ENCODE peak calls at places on chromosomes 12 and 14, in seven cellular contexts. O, E, H, Y, P, S and F are unnamed samples.
A peak's percentile ranks its signal among the peaks of the same experiment; 100 is the strongest.

GRCh38 chr14:105411985-105412767 is 7.5 kb upstream of the MTA1 start:
- DNase-seq in P (peak; percentile 48), Y (no peak), S (no peak), H (no peak), E (no peak), O (no peak), F (no peak)

GRCh38 chr14:35964736-35965135 is 138.6 kb downstream of the BRMS1L start:
- DNase-seq in O (peak; percentile 44), H (no peak), P (no peak), E (no peak), Y (no peak), S (no peak), F (no peak)

GRCh38 chr14:105852378-105853088 is 326.1 kb downstream of the TMEM121 start:
- DNase-seq in S (no peak), E (no peak), O (no peak), Y (no peak), P (peak; percentile 47), H (no peak), F (no peak)

GRCh38 chr12:72330291-72330690 is 58.1 kb downstream of the TRHDE start:
- DNase-seq in O (peak; percentile 45), E (no peak), S (no peak), P (no peak), Y (no peak), H (no peak), F (no peak)

GRCh38 chr12:90010089-90010488 is 301.5 kb upstream of the ATP2B1 start:
- DNase-seq in Y (no peak), H (no peak), O (peak; percentile 13), P (no peak), S (no peak), E (no peak), F (no peak)

GRCh38 chr14:54003064-54003463 is 46.4 kb upstream of the BMP4 start:
- DNase-seq in H (no peak), O (no peak), P (no peak), S (peak; percentile 28), Y (no peak), E (no peak), F (no peak)

GRCh38 chr12:124842800-124843510 is 20.7 kb downstream of the SCARB1 start:
- DNase-seq in E (no peak), O (no peak), S (no peak), Y (no peak), P (no peak), H (no peak), F (no peak)

GRCh38 chr14:55126932-55127490 is 2.0 kb upstream of the LGALS3 start:
- DNase-seq in S (no peak), O (no peak), P (no peak), E (no peak), H (no peak), Y (no peak), F (no peak)

GRCh38 chr12:94157891-94158495 is 9.6 kb downstream of the PLXNC1 start:
- DNase-seq in H (peak; percentile 59), E (no peak), S (no peak), Y (no peak), O (no peak), P (no peak), F (no peak)
- TF ChIP-seq REST in H (peak; percentile 13), E (no peak), S (no peak), Y (no peak), O (no peak), P (no peak), F (no peak)

GRCh38 chr12:27894309-27894708 is 78.2 kb downstream of the PTHLH start:
- DNase-seq in S (no peak), E (no peak), H (no peak), O (no peak), P (no peak), Y (no peak), F (no peak)
- H3K36me3 ChIP-seq in S (no peaks in the 10 kb centered on the region), E (no peaks in the 10 kb centered on the region), H (no peaks in the 10 kb centered on the region), O (no peaks in the 10 kb centered on the region), P (no peaks in the 10 kb centered on the region), Y (no peaks in the 10 kb centered on the region), F (no peaks in the 10 kb centered on the region)

GRCh38 chr12:57296291-57296690 is 45.3 kb upstream of the STAC3 start:
- DNase-seq in E (no peak), H (no peak), Y (no peak), O (no peak), S (no peak), P (no peak), F (no peak)
- H3K4me3 ChIP-seq in E (no peak overlapping the region), H (no peak overlapping the region), Y (no peak overlapping the region), O (no peak overlapping the region), S (no peak overlapping the region), P (no peak overlapping the region), F (no peak overlapping the region)

GRCh38 chr12:127078577-127079350 is 1188.2 kb upstream of the TMEM132C start:
- DNase-seq in O (no peak), E (no peak), Y (no peak), H (no peak), S (no peak), P (no peak), F (no peak)

GRCh38 chr12:127079636-127080035 is 1187.3 kb upstream of the TMEM132C start:
- DNase-seq in S (no peak), P (no peak), O (no peak), H (no peak), E (no peak), Y (no peak), F (no peak)

GRCh38 chr12:127077262-127078045 is 1189.5 kb upstream of the TMEM132C start:
- DNase-seq in S (no peak), H (no peak), Y (no peak), E (no peak), O (no peak), P (no peak), F (no peak)

GRCh38 chr12:127081058-127081457 is 1185.9 kb upstream of the TMEM132C start:
- DNase-seq in S (no peak), O (no peak), Y (no peak), H (no peak), E (no peak), P (no peak), F (no peak)

DNA sequence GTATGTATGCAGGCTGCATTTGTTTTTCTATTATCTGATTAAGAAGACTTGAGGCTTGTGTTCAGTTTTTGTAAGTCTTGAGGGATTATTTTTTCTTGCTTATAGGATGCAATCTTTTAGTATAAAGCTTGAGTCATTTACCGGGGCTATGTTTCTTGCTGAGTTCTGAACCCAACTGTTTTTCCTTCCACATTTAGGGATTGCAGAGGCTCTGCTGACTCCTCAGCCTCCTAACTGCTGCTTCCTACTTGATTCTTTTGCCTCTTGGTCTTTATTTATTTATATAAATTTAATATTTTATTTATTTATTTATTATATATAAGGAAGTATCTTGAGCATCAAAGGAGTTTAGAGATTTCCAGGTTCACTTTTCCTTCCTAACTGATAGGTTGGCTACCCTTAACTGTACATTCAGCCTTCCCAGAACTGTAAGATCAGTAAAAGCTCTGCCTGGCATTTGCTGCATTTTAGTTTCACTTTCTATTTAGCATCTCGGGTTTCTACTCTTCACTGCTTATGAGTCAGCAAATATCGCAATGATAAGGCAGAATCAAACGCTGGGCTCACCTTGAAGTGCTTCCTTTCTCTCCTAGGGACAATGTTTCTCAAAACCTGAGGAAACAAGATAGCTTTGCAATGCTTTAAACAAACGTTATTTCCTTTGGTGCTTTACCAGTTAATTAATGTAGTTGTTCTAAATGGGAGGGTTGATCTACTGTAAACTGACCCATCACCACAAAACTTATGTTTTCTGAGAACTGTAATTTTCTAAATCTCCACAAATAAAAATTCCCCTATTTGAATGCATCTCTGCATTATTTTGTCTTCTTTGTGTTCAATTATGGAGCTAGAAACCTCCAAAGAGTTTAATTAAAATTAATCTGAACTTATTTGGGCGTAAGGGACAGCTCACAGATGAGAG is 1183.7 kb upstream of the TMEM132C start:
- DNase-seq in P (peak; percentile 28), O (peak; percentile 61), Y (peak; percentile 49), E (peak; percentile 54), S (peak; percentile 59), H (peak; percentile 68), F (peak; percentile 36)
- TF ChIP-seq REST in P (no peak), O (no peak), Y (no peak), E (no peak), S (no peak), H (no peak), F (no peak)

DNA sequence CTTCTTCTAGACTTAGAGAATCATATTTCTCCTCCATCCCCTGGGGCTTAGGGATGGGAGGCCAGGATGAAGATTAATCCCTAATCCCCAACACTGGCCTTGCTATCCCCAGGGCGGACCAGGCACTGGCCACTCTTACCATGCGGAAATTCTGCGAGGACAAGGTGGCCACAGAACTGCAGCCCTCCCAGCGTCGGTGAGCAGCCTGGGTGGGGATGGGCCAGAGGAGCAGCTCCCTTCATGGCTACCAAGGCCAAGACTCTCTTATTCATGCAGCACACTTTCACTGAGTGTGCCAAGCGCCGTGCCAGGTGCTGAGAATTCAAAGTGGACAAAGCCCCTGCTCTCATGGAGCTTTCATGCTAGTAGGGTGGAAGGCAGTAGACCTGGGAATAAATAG is 7.0 kb downstream of the TNS2 start:
- DNase-seq in Y (no peak), O (no peak), P (no peak), E (no peak), H (no peak), S (no peak), F (no peak)
- H3K36me3 ChIP-seq in Y (no peaks in the 10 kb centered on the region), O (no peaks in the 10 kb centered on the region), P (peaks cover 28% of the 10 kb centered on the region), E (no peaks in the 10 kb centered on the region), H (no peaks in the 10 kb centered on the region), S (peaks cover 7% of the 10 kb centered on the region), F (no peaks in the 10 kb centered on the region)

DNA sequence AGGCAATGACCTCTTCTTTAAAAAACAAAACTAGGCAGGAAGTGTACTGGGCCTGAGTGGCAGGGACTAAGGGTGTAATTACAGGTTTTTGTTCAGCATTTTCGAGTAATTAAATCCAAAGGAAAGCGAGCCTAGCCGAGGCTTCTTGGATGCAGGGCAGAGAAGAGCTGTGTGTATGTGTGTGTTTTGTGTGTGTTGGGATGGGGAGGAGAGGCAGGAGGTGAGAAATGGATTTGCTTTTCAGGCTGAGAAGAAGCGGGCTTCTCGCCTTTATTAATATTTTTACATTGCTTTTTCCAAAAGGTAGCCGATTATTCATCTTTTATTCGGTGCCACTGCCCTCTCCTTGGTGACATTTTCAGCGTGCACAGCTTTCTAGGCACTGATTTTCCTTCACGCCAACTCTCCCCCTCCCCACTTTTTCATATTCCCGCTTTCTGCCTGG is 8.9 kb upstream of the IRF2BPL start:
- DNase-seq in P (no peak), O (no peak), E (no peak), S (no peak), Y (no peak), H (no peak), F (no peak)
- H3K4me3 ChIP-seq in P (no peak overlapping the region), O (peak overlapping the region; percentile 69), E (no peak overlapping the region), S (no peak overlapping the region), Y (no peak overlapping the region), H (no peak overlapping the region), F (no peak overlapping the region)

GRCh38 chr14:78950654-78951053 is 780.5 kb downstream of the NRXN3 start:
- DNase-seq in Y (no peak), E (no peak), O (no peak), S (no peak), H (no peak), P (no peak), F (no peak)

GRCh38 chr14:78947681-78948080 is 777.5 kb downstream of the NRXN3 start:
- DNase-seq in P (no peak), Y (no peak), S (no peak), E (no peak), O (no peak), H (no peak), F (no peak)

DNA sequence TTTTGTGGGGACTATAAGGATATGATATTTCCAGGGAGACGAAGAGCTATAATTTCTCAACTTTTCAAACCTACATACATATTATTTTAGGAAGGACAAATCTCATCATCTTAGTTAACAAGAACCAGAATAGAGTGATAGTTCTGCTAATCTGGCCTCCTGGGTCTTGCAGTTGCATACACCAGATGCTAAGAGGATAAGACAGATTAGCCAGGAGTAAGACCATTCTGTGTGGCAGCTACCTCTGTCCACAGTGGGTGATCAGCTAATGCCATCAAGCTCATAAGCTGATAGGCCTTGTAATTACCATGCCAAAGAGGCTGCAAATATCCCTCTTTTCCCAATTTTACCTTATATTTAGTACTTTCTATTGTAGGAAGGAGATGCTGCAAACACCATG is 776.8 kb downstream of the NRXN3 start:
- DNase-seq in H (no peak), E (no peak), S (no peak), Y (no peak), P (no peak), O (no peak), F (no peak)
- TF ChIP-seq REST in H (no peak), E (no peak), S (no peak), Y (no peak), P (no peak), O (no peak), F (no peak)